ENCODE peak calls at places on chromosomes 4 and X, in eight cellular contexts. P, G, I, K, S, J, A and Y are unnamed samples. For H3K36me3, the result is how much of the 10 kb centered on the place peaks cover.

GRCh38 chr4:81352476-81352875 is 119.2 kb downstream of the RASGEF1B start:
- DNase-seq in K (no peak), I (no peak), G (no peak), A (no peak), P (no peak), S (no peak), J (no peak), Y (peak)

GRCh38 chr4:75698162-75698962 is 25.2 kb upstream of the G3BP2 start:
- DNase-seq in J (no peak), A (no peak), P (no peak), I (no peak), G (peak), S (no peak), K (peak), Y (no peak)

GRCh38 chr4:100428051-100428450 is 89.8 kb downstream of the EMCN start:
- DNase-seq in S (no peak), J (no peak), A (no peak), K (peak), P (no peak), G (no peak), I (no peak), Y (no peak)

GRCh38 chrX:141839856-141840255 is 1.7 kb downstream of the MAGEC3 start:
- DNase-seq in I (no peak), K (no peak), A (no peak), G (no peak), P (no peak), S (no peak), J (no peak), Y (no peak)

GRCh38 chr4:26001816-26002215 is 87.8 kb downstream of the SMIM20 start:
- DNase-seq in I (no peak), J (no peak), S (no peak), K (no peak), A (no peak), P (no peak), G (no peak), Y (no peak)

GRCh38 chrX:48589482-48590162 is 7.7 kb upstream of the WDR13 start:
- DNase-seq in S (no peak), I (no peak), A (no peak), J (no peak), K (no peak), G (no peak), P (no peak), Y (no peak)

GRCh38 chr4:1233641-1234277 is 15.2 kb downstream of the CTBP1 start:
- DNase-seq in A (no peak), P (peak), G (no peak), K (no peak), I (no peak), J (no peak), S (no peak), Y (no peak)

GRCh38 chr4:22458112-22458511 is 57.8 kb downstream of the ADGRA3 start:
- DNase-seq in S (no peak), A (peak), G (no peak), K (no peak), J (no peak), I (no peak), P (no peak), Y (no peak)

GRCh38 chr4:80500593-80500992 is 165.1 kb downstream of the CFAP299 start:
- DNase-seq in A (no peak), K (no peak), P (no peak), I (no peak), J (no peak), S (no peak), G (no peak), Y (peak)

GRCh38 chr4:32133141-32133540 is 1413.0 kb downstream of the PCDH7 start:
- DNase-seq in I (no peak), J (no peak), S (no peak), P (no peak), G (no peak), A (no peak), K (no peak), Y (no peak)

GRCh38 chr4:96183630-96184029 is 343.7 kb downstream of the PDHA2 start:
- DNase-seq in G (no peak), K (no peak), J (no peak), P (no peak), S (no peak), I (no peak), A (no peak), Y (no peak)

GRCh38 chr4:140400111-140400510 is 26.7 kb downstream of the SCOC start:
- DNase-seq in I (no peak), A (no peak), J (no peak), S (no peak), G (no peak), P (no peak), K (no peak), Y (no peak)

GRCh38 chr4:132818091-132818490 is 331.0 kb upstream of the PCDH10 start:
- DNase-seq in G (no peak), J (no peak), I (no peak), K (no peak), S (no peak), A (peak), P (no peak), Y (no peak)
- TF ChIP-seq CTCF in G (no peak), J (no peak), I (no peak), K (no peak), S (no peak), A (peak), P (no peak), Y (no peak)

GRCh38 chr4:99033956-99034355 is 38.4 kb downstream of the METAP1 start:
- DNase-seq in I (no peak), J (no peak), P (no peak), S (no peak), A (no peak), G (no peak), K (no peak), Y (peak)

GRCh38 chr4:99029018-99029735 is 33.7 kb downstream of the METAP1 start:
- DNase-seq in G (no peak), K (no peak), S (no peak), P (no peak), I (no peak), J (no peak), A (no peak), Y (no peak)

GRCh38 chr4:99028187-99028586 is 32.7 kb downstream of the METAP1 start:
- DNase-seq in A (no peak), S (no peak), P (no peak), G (no peak), I (no peak), K (no peak), J (no peak), Y (peak)

GRCh38 chr4:99027304-99027703 is 31.8 kb downstream of the METAP1 start:
- DNase-seq in J (no peak), S (no peak), I (no peak), K (no peak), G (no peak), A (peak), P (no peak), Y (no peak)

GRCh38 chr4:99029852-99030251 is 34.3 kb downstream of the METAP1 start:
- DNase-seq in G (no peak), S (no peak), I (no peak), J (no peak), A (no peak), K (no peak), P (no peak), Y (no peak)
- H3K36me3 ChIP-seq in G (under half), S (under half), I (under half), J (under half), A (under half), K (under half), P (under half), Y (under half)

DNA sequence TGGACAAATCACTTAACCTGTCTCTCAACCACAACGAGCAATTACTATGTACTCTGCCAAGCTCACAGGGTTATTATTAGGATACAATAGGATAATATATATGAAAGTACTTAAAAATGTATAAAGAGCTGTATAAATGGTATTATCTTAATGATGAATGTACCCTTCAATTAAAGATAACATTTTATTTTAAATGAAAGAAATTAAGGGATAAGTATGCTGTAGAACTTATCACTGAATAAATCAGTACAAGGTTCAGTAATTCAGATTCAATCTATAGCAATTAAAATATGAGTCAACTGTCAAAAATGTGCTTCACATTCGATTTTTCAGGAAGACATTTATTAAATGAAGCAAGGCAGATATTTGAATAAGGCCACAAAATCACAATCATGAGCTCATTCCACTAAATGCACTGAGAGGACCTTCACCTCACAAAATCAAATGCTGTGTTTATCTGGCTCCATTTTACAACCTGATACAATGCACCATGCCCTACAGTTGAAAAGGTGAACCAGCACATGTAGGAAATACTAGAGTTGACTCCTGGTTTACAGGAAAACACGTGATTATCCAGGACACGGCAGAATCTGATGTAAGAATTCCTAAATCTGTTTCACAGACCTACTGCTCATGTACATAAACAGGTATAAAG is 4.4 kb downstream of the LRCH2 start:
- DNase-seq in A (no peak), S (no peak), J (no peak), G (no peak), I (no peak), P (no peak), K (no peak), Y (no peak)
- H3K4me3 ChIP-seq in A (no peak), S (no peak), J (no peak), G (no peak), I (no peak), P (no peak), K (no peak), Y (no peak)

GRCh38 chr4:133151681-133152329 is 2.7 kb downstream of the PCDH10 start:
- DNase-seq in A (no peak), G (no peak), P (peak), S (no peak), K (no peak), J (no peak), I (no peak), Y (no peak)
- TF ChIP-seq CTCF in A (no peak), G (no peak), P (no peak), S (no peak), K (no peak), J (no peak), I (peak), Y (peak)

GRCh38 chr4:110792036-110792435 is 169.2 kb upstream of the PITX2 start:
- DNase-seq in G (no peak), I (no peak), S (no peak), A (no peak), K (no peak), J (no peak), P (no peak), Y (no peak)

GRCh38 chr4:110781944-110782343 is 159.1 kb upstream of the PITX2 start:
- DNase-seq in I (no peak), G (no peak), J (no peak), P (no peak), S (no peak), A (no peak), K (no peak), Y (no peak)

GRCh38 chr4:110787109-110787508 is 164.2 kb upstream of the PITX2 start:
- DNase-seq in G (no peak), S (no peak), I (no peak), K (no peak), P (no peak), J (no peak), A (no peak), Y (no peak)

GRCh38 chr4:110793381-110793801 is 170.5 kb upstream of the PITX2 start:
- DNase-seq in G (peak), A (peak), I (no peak), K (no peak), J (no peak), P (no peak), S (no peak), Y (no peak)

DNA sequence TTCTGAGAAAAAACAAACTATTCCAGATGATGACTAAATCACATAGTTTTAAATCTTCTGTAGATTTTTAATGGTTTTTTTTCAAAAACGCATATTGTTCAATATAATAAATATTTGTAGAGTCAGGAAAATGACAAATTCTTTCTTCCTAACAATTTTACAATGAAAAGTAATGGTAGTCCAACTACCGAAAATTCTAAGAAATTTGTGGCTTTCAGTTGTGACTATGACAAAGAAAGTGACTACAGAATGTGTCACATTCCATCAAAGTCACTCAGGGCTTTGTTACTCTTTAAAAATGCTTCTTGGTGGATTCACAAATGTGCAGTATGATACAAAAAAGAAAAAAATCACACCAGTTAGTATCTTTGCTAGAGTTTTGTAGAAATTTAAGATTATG is 164.9 kb upstream of the PITX2 start:
- DNase-seq in K (no peak), J (no peak), S (no peak), G (no peak), A (no peak), I (no peak), P (no peak), Y (no peak)
- H3K36me3 ChIP-seq in K (under half), J (under half), S (under half), G (under half), A (under half), I (under half), P (under half), Y (under half)

DNA sequence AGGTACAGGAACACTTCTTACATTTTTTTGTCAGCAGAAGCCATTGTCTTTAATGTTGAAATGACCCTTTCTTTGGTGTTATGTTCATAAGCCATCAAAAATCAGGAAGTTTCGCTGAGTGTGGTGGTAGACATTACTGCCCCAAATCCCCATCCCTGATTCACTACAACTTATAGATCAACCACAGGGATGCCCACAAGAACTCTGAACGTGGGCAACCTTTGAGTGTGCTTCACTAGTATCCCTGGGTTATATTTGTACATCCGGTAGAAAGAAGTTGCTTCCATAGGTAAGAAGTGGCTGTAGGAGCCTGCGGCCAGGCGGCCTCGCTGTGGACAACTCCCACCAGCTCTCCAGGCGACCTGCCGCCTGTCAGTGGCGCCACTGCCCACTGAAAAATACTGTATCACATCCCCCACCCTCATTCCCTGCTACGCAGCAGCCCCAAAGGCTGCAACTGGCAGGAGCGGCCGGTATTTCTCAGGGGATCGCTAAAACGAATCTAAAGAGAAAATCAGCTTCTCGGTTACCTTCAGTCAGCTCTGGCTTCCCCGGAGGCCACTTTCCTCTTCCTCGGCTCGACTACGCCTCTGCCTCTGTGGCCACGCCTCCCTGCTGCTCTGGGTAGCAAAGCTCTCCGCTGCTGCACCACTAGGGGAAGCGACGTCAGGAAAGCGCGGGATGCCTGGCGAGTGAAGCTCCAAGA is 13.9 kb upstream of the ETDC start:
- DNase-seq in K (peak), G (peak), P (peak), J (peak), I (no peak), A (no peak), S (no peak), Y (no peak)
- H3K4me3 ChIP-seq in K (peak), G (no peak), P (peak), J (peak), I (peak), A (no peak), S (no peak), Y (peak)